ENCODE peak calls at places on chromosomes 7 and 10, in ten cellular contexts. H is gastrocnemius medialis, C is upper lobe of right lung, L is tibial artery, O is A549, G is vagina, W is Panc1, D is IMR-90, N is kidney, K is esophagus muscularis mucosa. B is an unnamed sample. For H3K9me3, the result is how much of the 10 kb centered on the place peaks cover.

GRCh38 chr10:11165591-11166543 is 148.2 kb downstream of the CELF2 start:
- DNase-seq in C (peak), K (no peak), O (no peak), D (no peak), G (no peak), W (peak), L (peak), H (peak), N (peak), B (no peak)

GRCh38 chr7:47453093-47454056 is 128.5 kb downstream of the TNS3 start:
- DNase-seq in O (no peak), N (peak), H (peak), G (no peak), W (peak), K (no peak), D (peak), L (peak), C (peak), B (no peak)

GRCh38 chr7:107201795-107202450 is 33.1 kb downstream of the HBP1 start:
- DNase-seq in D (peak), W (peak), G (no peak), K (no peak), H (peak), O (peak), L (no peak), N (no peak), C (no peak), B (peak)

GRCh38 chr10:34475222-34475621 is 339.9 kb downstream of the PARD3 start:
- DNase-seq in N (no peak), O (no peak), C (no peak), D (peak), K (no peak), L (no peak), W (no peak), G (no peak), H (no peak), B (no peak)

GRCh38 chr10:5890519-5890878 is 456 bp downstream of the FBH1 start:
- DNase-seq in G (no peak), L (no peak), D (no peak), K (no peak), W (no peak), C (no peak), O (peak), N (no peak), H (peak), B (peak)

GRCh38 chr10:10589540-10589939 is 428.1 kb upstream of the CELF2 start:
- DNase-seq in D (peak), W (no peak), O (no peak), G (no peak), N (no peak), H (peak), C (no peak), K (no peak), L (peak), B (no peak)

GRCh38 chr7:44630791-44631457 is 24.5 kb downstream of the OGDH start:
- DNase-seq in H (no peak), W (no peak), C (no peak), D (no peak), G (no peak), N (no peak), L (no peak), K (no peak), O (no peak), B (no peak)

GRCh38 chr7:11358637-11359036 is 385.0 kb downstream of the PHF14 start:
- DNase-seq in G (no peak), D (no peak), K (no peak), W (no peak), C (no peak), O (no peak), L (no peak), N (no peak), H (no peak), B (no peak)

GRCh38 chr7:142535123-142535779 is 214.0 kb upstream of the PRSS1 start:
- DNase-seq in C (no peak), K (peak), H (peak), O (peak), W (peak), G (no peak), D (peak), N (no peak), L (no peak), B (peak)

GRCh38 chr10:124693801-124694416 is 50.3 kb downstream of the FAM53B start:
- DNase-seq in N (no peak), K (no peak), L (no peak), D (no peak), C (no peak), O (no peak), H (peak), G (no peak), W (no peak), B (no peak)

GRCh38 chr10:133306941-133307379 is 1.7 kb downstream of the TUBGCP2 start:
- DNase-seq in L (no peak), D (no peak), G (no peak), K (no peak), W (no peak), N (peak), O (no peak), H (no peak), C (no peak), B (no peak)

GRCh38 chr10:35388682-35389081 is 52.4 kb downstream of the CCNY start:
- DNase-seq in D (no peak), W (no peak), G (no peak), C (no peak), N (no peak), K (no peak), O (no peak), H (no peak), L (no peak), B (peak)

GRCh38 chr7:112646787-112647186 is 143.4 kb downstream of the TMEM168 start:
- DNase-seq in O (no peak), L (no peak), W (no peak), N (no peak), K (no peak), G (no peak), D (no peak), H (no peak), C (no peak), B (peak)

GRCh38 chr7:142301299-142301698 is 43.4 kb upstream of the PRSS58 start:
- DNase-seq in G (no peak), N (no peak), O (no peak), D (no peak), H (no peak), L (no peak), C (no peak), K (peak), W (no peak), B (no peak)

GRCh38 chr7:14734839-14735321 is 167.7 kb downstream of the DGKB start:
- DNase-seq in O (no peak), W (no peak), D (no peak), G (no peak), K (no peak), H (no peak), N (no peak), L (no peak), C (no peak), B (peak)

GRCh38 chr7:112112822-112113255 is 93.4 kb downstream of the DOCK4 start:
- DNase-seq in K (no peak), O (no peak), L (no peak), D (peak), W (no peak), N (no peak), G (no peak), H (no peak), C (no peak), B (no peak)

GRCh38 chr7:572013-572667 is 52.5 kb upstream of the PDGFA start:
- DNase-seq in N (peak), H (no peak), C (no peak), L (no peak), D (no peak), O (no peak), K (no peak), G (no peak), W (no peak), B (no peak)

GRCh38 chr10:79223001-79223345 is 124.3 kb upstream of the PPIF start:
- DNase-seq in K (no peak), N (peak), G (no peak), L (no peak), W (no peak), C (no peak), O (no peak), H (no peak), D (no peak), B (no peak)

GRCh38 chr7:90931996-90932912 is 332.0 kb upstream of the FZD1 start:
- DNase-seq in W (no peak), D (no peak), G (no peak), H (peak), L (no peak), K (no peak), N (no peak), O (no peak), C (no peak), B (no peak)

GRCh38 chr10:7107287-7107686 is 303.5 kb downstream of the SFMBT2 start:
- DNase-seq in L (no peak), D (peak), W (no peak), K (no peak), O (no peak), H (no peak), C (no peak), N (no peak), G (no peak), B (no peak)

GRCh38 chr10:102629661-102630614 is 14.3 kb upstream of the TRIM8 start:
- DNase-seq in W (no peak), H (no peak), C (peak), D (peak), K (no peak), L (no peak), G (no peak), O (peak), N (peak), B (peak)

GRCh38 chr10:69315100-69315542 is 36.8 kb downstream of the HK1 start:
- DNase-seq in D (no peak), H (no peak), G (no peak), L (no peak), O (no peak), C (no peak), N (no peak), K (no peak), W (no peak), B (no peak)

GRCh38 chr7:38506756-38507155 is 124.4 kb downstream of the AMPH start:
- DNase-seq in W (no peak), D (peak), K (no peak), N (no peak), O (no peak), L (no peak), G (no peak), C (no peak), H (peak), B (no peak)

GRCh38 chr10:118054383-118054782 is 7.6 kb upstream of the RAB11FIP2 start:
- DNase-seq in W (no peak), K (no peak), O (no peak), D (no peak), G (no peak), C (no peak), H (no peak), L (no peak), N (no peak), B (no peak)

GRCh38 chr10:110395350-110396283 is 90.9 kb upstream of the SMNDC1 start:
- DNase-seq in K (no peak), C (no peak), N (peak), O (peak), W (peak), L (no peak), G (no peak), D (peak), H (no peak), B (no peak)

GRCh38 chr7:33108591-33108930 is 643 bp downstream of the RP9 start:
- DNase-seq in H (no peak), G (no peak), K (no peak), C (no peak), O (no peak), D (no peak), W (no peak), N (no peak), L (no peak), B (peak)

GRCh38 chr10:101403161-101403560 is 49.2 kb downstream of the BTRC start:
- DNase-seq in O (no peak), C (no peak), N (no peak), H (no peak), L (no peak), D (no peak), G (no peak), K (no peak), W (no peak), B (no peak)

GRCh38 chr7:97372882-97373281 is 255.4 kb downstream of the SDHAF3 start:
- DNase-seq in K (no peak), G (no peak), H (no peak), N (no peak), L (no peak), O (no peak), W (no peak), C (no peak), D (no peak), B (no peak)

GRCh38 chr10:125707852-125708468 is 11.5 kb upstream of the EDRF1 start:
- DNase-seq in K (no peak), L (no peak), W (no peak), N (no peak), C (no peak), G (no peak), D (peak), H (no peak), O (peak), B (no peak)

GRCh38 chr7:25167262-25167843 is 42.3 kb upstream of the CYCS start:
- DNase-seq in L (no peak), W (no peak), C (no peak), G (no peak), N (no peak), D (no peak), O (no peak), H (no peak), K (no peak), B (no peak)

GRCh38 chr7:42950417-42950816 is 18.2 kb downstream of the MRPL32 start:
- DNase-seq in D (no peak), N (no peak), L (no peak), H (no peak), C (no peak), W (no peak), O (no peak), G (no peak), K (no peak), B (no peak)

GRCh38 chr7:29464693-29465092 is 98.9 kb upstream of the PRR15 start:
- DNase-seq in L (no peak), G (no peak), K (no peak), W (no peak), C (no peak), H (no peak), D (no peak), O (no peak), N (no peak), B (peak)

GRCh38 chr7:109059089-109059488 is 489.4 kb downstream of the DNAJB9 start:
- DNase-seq in G (no peak), N (no peak), C (no peak), K (no peak), O (no peak), H (no peak), L (no peak), D (no peak), W (no peak), B (no peak)

GRCh38 chr7:27053153-27053552 is 42.6 kb downstream of the HOXA1 start:
- DNase-seq in H (no peak), G (no peak), L (no peak), W (no peak), O (no peak), D (no peak), N (no peak), K (no peak), C (no peak), B (no peak)

GRCh38 chr10:18157909-18158308 is 17.7 kb downstream of the CACNB2 start:
- DNase-seq in O (no peak), D (peak), G (no peak), K (no peak), W (no peak), C (no peak), H (no peak), N (no peak), L (no peak), B (no peak)

GRCh38 chr7:112159346-112159745 is 46.9 kb downstream of the DOCK4 start:
- DNase-seq in G (no peak), K (no peak), D (no peak), O (no peak), L (no peak), W (no peak), N (no peak), C (no peak), H (no peak), B (no peak)

GRCh38 chr7:70893422-70893821 is 238.5 kb upstream of the GALNT17 start:
- DNase-seq in W (no peak), D (no peak), L (no peak), H (no peak), C (no peak), O (no peak), N (no peak), K (no peak), G (no peak), B (no peak)

GRCh38 chr10:93066544-93066913 is 5.9 kb downstream of the CYP26C1 start:
- DNase-seq in O (no peak), D (no peak), K (no peak), N (no peak), H (no peak), W (no peak), C (no peak), L (no peak), G (no peak), B (no peak)

GRCh38 chr7:121563177-121563576 is 167.1 kb upstream of the FAM3C start:
- DNase-seq in G (no peak), N (no peak), H (no peak), K (no peak), L (no peak), C (no peak), W (no peak), O (peak), D (no peak), B (no peak)

DNA sequence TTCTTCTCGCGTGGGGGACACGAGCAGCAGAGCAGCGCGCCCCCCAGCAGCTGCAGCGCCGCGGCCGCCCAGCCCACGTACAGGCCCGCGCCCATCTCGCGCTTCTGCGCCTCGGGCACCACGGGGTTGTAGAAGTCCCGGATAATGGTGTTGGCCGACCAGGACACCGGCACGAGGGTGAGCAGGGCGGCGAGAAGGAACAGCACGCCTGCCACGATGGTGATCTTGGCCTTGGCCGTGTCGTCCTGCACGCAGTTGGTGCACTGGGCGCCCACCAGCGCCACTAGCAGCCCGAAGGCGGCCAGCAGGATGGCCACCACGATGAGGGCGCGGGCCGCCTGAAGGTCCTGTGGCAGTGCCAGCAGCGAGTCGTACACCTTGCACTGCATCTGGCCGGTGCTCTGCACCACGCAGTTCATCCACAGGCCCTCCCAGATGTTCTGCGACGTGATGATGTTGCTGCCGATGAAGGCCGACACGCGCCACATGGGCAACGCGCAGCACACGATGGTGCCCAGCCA is 529 bp downstream of the CLDN3 start:
- DNase-seq in D (no peak), W (no peak), N (peak), L (no peak), H (no peak), G (no peak), O (no peak), K (no peak), C (peak), B (no peak)
- H3K4me3 ChIP-seq in D (no peak), W (peak), N (peak), L (peak), H (no peak), G (no peak), O (peak), K (peak), C (peak), B (peak)

GRCh38 chr7:30470783-30471182 is 7.8 kb downstream of the NOD1 start:
- DNase-seq in L (no peak), K (no peak), G (no peak), C (no peak), D (peak), N (no peak), H (no peak), O (peak), W (no peak), B (no peak)

GRCh38 chr7:30472081-30472770 is 6.4 kb downstream of the NOD1 start:
- DNase-seq in N (no peak), C (no peak), L (no peak), K (peak), D (no peak), W (no peak), O (no peak), H (no peak), G (no peak), B (no peak)

GRCh38 chr7:30470163-30470770 is 8.3 kb downstream of the NOD1 start:
- DNase-seq in H (peak), K (no peak), D (peak), L (no peak), O (peak), C (no peak), N (no peak), W (no peak), G (no peak), B (peak)

GRCh38 chr7:30472771-30473392 is 5.7 kb downstream of the NOD1 start:
- DNase-seq in H (no peak), W (no peak), N (no peak), K (peak), G (no peak), D (peak), O (no peak), L (no peak), C (no peak), B (peak)

GRCh38 chr7:30471205-30471604 is 7.4 kb downstream of the NOD1 start:
- DNase-seq in K (no peak), H (no peak), O (no peak), G (no peak), N (no peak), C (no peak), W (no peak), D (no peak), L (no peak), B (no peak)
- H3K27ac ChIP-seq in K (peak), H (peak), O (peak), G (peak), N (no peak), C (peak), W (no peak), D (peak), L (peak), B (peak)

GRCh38 chr10:112966191-112966855 is 16.3 kb downstream of the TCF7L2 start:
- DNase-seq in D (no peak), K (no peak), O (no peak), G (no peak), N (no peak), C (no peak), H (peak), L (no peak), W (no peak), B (no peak)

GRCh38 chr10:112969542-112969941 is 19.5 kb downstream of the TCF7L2 start:
- DNase-seq in D (no peak), O (no peak), C (no peak), N (no peak), L (no peak), K (no peak), H (no peak), G (no peak), W (no peak), B (no peak)

GRCh38 chr10:112969131-112969530 is 19.1 kb downstream of the TCF7L2 start:
- DNase-seq in L (no peak), D (no peak), H (no peak), O (no peak), K (no peak), W (no peak), C (no peak), G (no peak), N (no peak), B (no peak)

GRCh38 chr10:112964482-112964881 is 14.4 kb downstream of the TCF7L2 start:
- DNase-seq in K (no peak), C (no peak), N (no peak), G (no peak), D (no peak), L (no peak), H (no peak), O (no peak), W (no peak), B (no peak)

GRCh38 chr10:112967200-112967599 is 17.2 kb downstream of the TCF7L2 start:
- DNase-seq in W (no peak), G (no peak), D (peak), H (no peak), K (no peak), O (peak), L (no peak), C (no peak), N (no peak), B (no peak)
- H3K9me3 ChIP-seq in W (under half), G (under half), D (under half), H (under half), K (under half), O (under half), L (under half), C (under half), N (under half), B (under half)

DNA sequence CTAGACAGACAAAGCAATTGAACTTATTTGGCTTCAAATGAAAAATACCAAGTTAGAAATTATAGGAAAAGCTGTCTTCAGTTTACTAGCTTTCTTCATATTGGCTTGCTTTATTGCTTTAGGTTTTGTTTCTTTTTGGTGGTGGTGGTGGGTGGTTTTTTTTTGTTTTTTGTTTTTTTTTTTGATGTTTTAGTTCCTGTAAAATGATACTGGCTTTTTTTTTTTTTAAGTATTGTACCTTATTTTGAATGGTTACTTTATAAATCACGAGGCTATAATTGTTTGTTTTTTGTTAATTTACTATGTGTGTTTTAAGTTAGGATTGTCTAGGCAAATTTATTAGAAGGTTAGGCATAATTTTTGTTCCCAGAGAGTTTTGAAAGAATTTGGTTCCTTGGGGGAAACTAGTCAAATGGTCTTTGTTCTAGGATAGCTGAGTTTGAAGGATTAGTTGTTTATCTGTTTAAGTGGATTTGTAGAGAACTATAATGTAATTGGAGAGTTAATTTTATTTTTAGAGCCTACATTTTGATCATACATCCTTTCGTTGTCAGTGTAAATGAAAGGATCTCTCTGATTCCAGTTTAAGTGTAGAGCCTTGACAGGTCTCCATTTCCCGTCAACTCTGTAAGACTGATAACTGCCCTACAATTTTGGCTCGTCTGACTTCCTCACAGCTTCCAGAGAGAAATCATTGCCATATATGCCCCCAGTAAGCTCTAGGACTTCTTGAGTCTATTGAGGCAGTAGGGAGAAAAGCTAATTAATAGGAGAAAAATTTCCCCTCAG is 3.5 kb downstream of the KMT2E start:
- DNase-seq in G (no peak), C (no peak), D (no peak), W (no peak), L (no peak), N (no peak), K (no peak), O (no peak), H (no peak), B (no peak)
- H3K4me3 ChIP-seq in G (peak), C (peak), D (peak), W (peak), L (peak), N (peak), K (peak), O (peak), H (peak), B (peak)